ENCODE peak calls at places on chromosome 2, in ten cellular contexts. J is RWPE1; M is fibroblast of mammary gland; L is T-helper 22 cell; W is effector CD4-positive, alpha-beta T cell; H is stromal cell of bone marrow; D is fibroblast of the conjunctiva; S is activated naive CD4-positive, alpha-beta T cell; C is endothelial cell of umbilical vein; P is neural crest cell. Q is an unnamed sample.
A peak's percentile ranks its signal among the peaks of the same experiment; 100 is the strongest.

GRCh38 chr2:75587954-75588587 is 27.3 kb upstream of the EVA1A start:
- DNase-seq in S (no peak), W (no peak), H (peak; percentile 67), P (no peak), L (no peak), C (no peak), M (peak; percentile 94), J (peak; percentile 60), D (no peak), Q (no peak)

GRCh38 chr2:25293958-25294513 is 47.7 kb downstream of the DNMT3A start:
- DNase-seq in P (no peak), H (no peak), D (no peak), L (no peak), W (no peak), J (no peak), C (no peak), S (no peak), M (no peak), Q (no peak)

GRCh38 chr2:10448208-10448645 is at the start of gene ODC1:
- DNase-seq in J (peak; percentile 90), M (peak; percentile 84), P (peak; percentile 96), H (peak; percentile 81), S (peak; percentile 99), W (peak; percentile 99), L (peak; percentile 97), D (peak; percentile 93), C (peak; percentile 83), Q (peak; percentile 39)

GRCh38 chr2:28635251-28635650 is 116.4 kb upstream of the PPP1CB start:
- DNase-seq in J (no peak), S (no peak), P (no peak), C (peak; percentile 26), L (no peak), H (no peak), W (no peak), D (peak; percentile 63), M (no peak), Q (no peak)

GRCh38 chr2:81247648-81248047 is 943.1 kb upstream of the LRRTM1 start:
- DNase-seq in H (no peak), P (no peak), W (no peak), D (no peak), J (no peak), C (no peak), L (no peak), S (no peak), M (no peak), Q (no peak)

GRCh38 chr2:112705576-112705975 is 15.2 kb upstream of the NT5DC4 start:
- DNase-seq in D (no peak), J (no peak), L (no peak), C (no peak), P (no peak), W (no peak), S (no peak), H (no peak), M (no peak), Q (no peak)

GRCh38 chr2:235937092-235937491 is 231.1 kb downstream of the GBX2 start:
- DNase-seq in S (no peak), H (no peak), W (no peak), L (no peak), D (no peak), P (no peak), J (no peak), C (no peak), M (no peak), Q (no peak)

GRCh38 chr2:40332096-40332826 is 119.6 kb downstream of the SLC8A1 start:
- DNase-seq in W (no peak), H (no peak), L (no peak), C (peak; percentile 95), P (no peak), D (peak; percentile 56), S (no peak), J (peak; percentile 51), M (peak; percentile 80), Q (no peak)

GRCh38 chr2:108413731-108414130 is 35.3 kb upstream of the GCC2 start:
- DNase-seq in P (no peak), M (peak; percentile 48), D (no peak), S (no peak), H (no peak), L (no peak), W (no peak), J (no peak), C (no peak), Q (no peak)

GRCh38 chr2:96171836-96172235 is 26.6 kb upstream of the DUSP2 start:
- DNase-seq in D (no peak), P (no peak), J (no peak), W (no peak), S (no peak), M (no peak), C (no peak), H (no peak), L (no peak), Q (no peak)

GRCh38 chr2:203600286-203600685 is 65.2 kb upstream of the RAPH1 start:
- DNase-seq in H (no peak), S (no peak), C (no peak), M (no peak), P (no peak), L (no peak), W (no peak), J (no peak), D (no peak), Q (no peak)

GRCh38 chr2:35428548-35428947 is 927.0 kb upstream of the CRIM1 start:
- DNase-seq in W (no peak), L (no peak), H (no peak), S (no peak), M (peak; percentile 3), C (peak; percentile 22), J (peak; percentile 1), D (peak; percentile 3), P (peak; percentile 48), Q (no peak)